ENCODE peak calls at places on chromosomes 4 and X, in four cellular contexts. H, C, F and E are unnamed samples.

GRCh38 chr4:155376387-155377268 is at the start of gene MAP9:
- DNase-seq in H (peak), C (peak), F (peak), E (peak)

GRCh38 chrX:117989512-117989911 is 127.1 kb downstream of the KLHL13 start:
- DNase-seq in H (no peak), C (no peak), F (no peak), E (no peak)

GRCh38 chr4:7865533-7865932 is 74.1 kb downstream of the AFAP1 start:
- DNase-seq in H (no peak), C (no peak), F (no peak), E (no peak)

GRCh38 chr4:66766557-66766956 is 778.7 kb downstream of the CENPC start:
- DNase-seq in H (no peak), C (no peak), F (no peak), E (peak)

GRCh38 chr4:72846280-72847111 is 223.0 kb downstream of the COX18 start:
- DNase-seq in H (peak), C (no peak), F (no peak), E (peak)

GRCh38 chrX:9824554-9824953 is 38.3 kb downstream of the SHROOM2 start:
- DNase-seq in H (no peak), C (no peak), F (no peak), E (no peak)

GRCh38 chr4:24370421-24370820 is 213.9 kb downstream of the DHX15 start:
- DNase-seq in H (no peak), C (no peak), F (no peak), E (no peak)

GRCh38 chrX:74923942-74924448 is 1.3 kb downstream of the NEXMIF start:
- DNase-seq in H (peak), C (peak), F (peak), E (no peak)

GRCh38 chr4:42142586-42142985 is 9.9 kb downstream of the BEND4 start:
- DNase-seq in H (no peak), C (no peak), F (no peak), E (no peak)

GRCh38 chr4:128986908-128987307 is 106.4 kb downstream of the SCLT1 start:
- DNase-seq in H (no peak), C (no peak), F (no peak), E (no peak)

GRCh38 chr4:118823471-118823870 is 12.5 kb downstream of the SEC24D start:
- DNase-seq in H (no peak), C (no peak), F (no peak), E (no peak)

GRCh38 chrX:20796450-20796849 is 529.7 kb upstream of the RPS6KA3 start:
- DNase-seq in H (no peak), C (no peak), F (no peak), E (no peak)

GRCh38 chr4:7066493-7066892 is 1.4 kb downstream of the GRPEL1 start:
- DNase-seq in H (no peak), C (no peak), F (no peak), E (no peak)